ENCODE peak calls at places on chromosomes 11 and 22, in six cellular contexts. P, D, S, H, K and A are unnamed samples.

GRCh38 chr11:12599408-12600143 is 74.6 kb upstream of the TEAD1 start:
- DNase-seq in P (no peak), D (peak; percentile 90), H (peak; percentile 71), S (no peak), K (peak; percentile 63), A (peak; percentile 66)

GRCh38 chr11:44597358-44598009 is 32.0 kb downstream of the CD82 start:
- DNase-seq in H (no peak), S (no peak), P (no peak), K (no peak), D (no peak), A (no peak)

GRCh38 chr11:117315285-117316196 is 515 bp downstream of the BACE1 start:
- DNase-seq in S (no peak), H (no peak), D (peak; percentile 61), K (no peak), P (no peak), A (no peak)

GRCh38 chr22:49540084-49540483 is 287.6 kb downstream of the BRD1 start:
- DNase-seq in S (no peak), K (no peak), H (no peak), D (peak; percentile 17), P (no peak), A (peak; percentile 34)

GRCh38 chr11:105219269-105219668 is 79.7 kb upstream of the CARD18 start:
- DNase-seq in H (no peak), S (no peak), P (no peak), D (no peak), K (no peak), A (no peak)

GRCh38 chr11:94128171-94128745 is 383 bp upstream of the PANX1 start:
- DNase-seq in K (peak; percentile 38), S (peak; percentile 58), D (peak; percentile 67), P (no peak), H (no peak), A (no peak)

GRCh38 chr11:34405079-34405858 is 33.5 kb upstream of the CAT start:
- DNase-seq in P (no peak), K (no peak), H (no peak), D (no peak), S (no peak), A (no peak)

GRCh38 chr11:30488304-30488998 is 97.7 kb downstream of the MPPED2 start:
- DNase-seq in K (peak; percentile 53), D (no peak), S (no peak), H (no peak), P (no peak), A (no peak)

GRCh38 chr11:130904380-130904779 is 11.9 kb downstream of the SNX19 start:
- DNase-seq in P (no peak), D (no peak), S (no peak), H (peak; percentile 16), K (no peak), A (no peak)

GRCh38 chr11:107457205-107457557 is 444 bp downstream of the CWF19L2 start:
- DNase-seq in K (no peak), H (peak; percentile 54), S (no peak), D (no peak), P (peak; percentile 12), A (no peak)

GRCh38 chr11:77141034-77141433 is 13.0 kb downstream of the MYO7A start:
- DNase-seq in S (no peak), P (no peak), H (no peak), D (no peak), K (no peak), A (no peak)

GRCh38 chr11:3000032-3000961 is 8.2 kb upstream of the NAP1L4 start:
- DNase-seq in P (no peak), H (peak; percentile 74), S (no peak), D (peak; percentile 90), K (peak; percentile 95), A (peak; percentile 78)

GRCh38 chr22:27810566-27810965 is 9.0 kb upstream of the MN1 start:
- DNase-seq in S (peak; percentile 81), K (peak; percentile 73), P (no peak), H (peak; percentile 42), D (no peak), A (peak; percentile 93)

GRCh38 chr11:73184953-73185671 is 33.0 kb upstream of the P2RY2 start:
- DNase-seq in K (peak; percentile 75), S (no peak), D (peak; percentile 83), H (peak; percentile 68), P (peak; percentile 56), A (peak; percentile 88)

GRCh38 chr22:41480397-41480735 is 11.4 kb downstream of the ACO2 start:
- DNase-seq in P (no peak), H (no peak), D (no peak), K (no peak), S (no peak), A (no peak)

GRCh38 chr11:19689281-19689975 is 23.2 kb upstream of the NAV2 start:
- DNase-seq in D (no peak), P (no peak), K (no peak), H (no peak), S (no peak), A (no peak)

GRCh38 chr22:19361501-19362103 is 69.9 kb downstream of the HIRA start:
- DNase-seq in D (no peak), S (no peak), K (no peak), P (no peak), H (no peak), A (no peak)

GRCh38 chr11:119258180-119258579 is 52.0 kb downstream of the CBL start:
- DNase-seq in D (no peak), K (no peak), S (no peak), H (no peak), P (no peak), A (no peak)

GRCh38 chr22:25835348-25835747 is 93.4 kb downstream of the MYO18B start:
- DNase-seq in S (no peak), H (no peak), P (no peak), D (no peak), K (no peak), A (no peak)

GRCh38 chr11:68099057-68099456 is 22.1 kb downstream of the CHKA start:
- DNase-seq in S (no peak), D (no peak), K (no peak), P (no peak), H (no peak), A (no peak)

GRCh38 chr11:61266602-61267001 is 25.6 kb downstream of the PGA5 start:
- DNase-seq in D (no peak), K (no peak), P (no peak), S (no peak), H (no peak), A (no peak)

GRCh38 chr11:122923302-122923701 is 40.7 kb downstream of the JHY start:
- DNase-seq in K (no peak), P (no peak), S (no peak), H (no peak), D (no peak), A (no peak)

GRCh38 chr11:12042215-12042676 is 33.8 kb upstream of the DKK3 start:
- DNase-seq in P (no peak), K (no peak), S (no peak), D (no peak), H (no peak), A (no peak)

DNA sequence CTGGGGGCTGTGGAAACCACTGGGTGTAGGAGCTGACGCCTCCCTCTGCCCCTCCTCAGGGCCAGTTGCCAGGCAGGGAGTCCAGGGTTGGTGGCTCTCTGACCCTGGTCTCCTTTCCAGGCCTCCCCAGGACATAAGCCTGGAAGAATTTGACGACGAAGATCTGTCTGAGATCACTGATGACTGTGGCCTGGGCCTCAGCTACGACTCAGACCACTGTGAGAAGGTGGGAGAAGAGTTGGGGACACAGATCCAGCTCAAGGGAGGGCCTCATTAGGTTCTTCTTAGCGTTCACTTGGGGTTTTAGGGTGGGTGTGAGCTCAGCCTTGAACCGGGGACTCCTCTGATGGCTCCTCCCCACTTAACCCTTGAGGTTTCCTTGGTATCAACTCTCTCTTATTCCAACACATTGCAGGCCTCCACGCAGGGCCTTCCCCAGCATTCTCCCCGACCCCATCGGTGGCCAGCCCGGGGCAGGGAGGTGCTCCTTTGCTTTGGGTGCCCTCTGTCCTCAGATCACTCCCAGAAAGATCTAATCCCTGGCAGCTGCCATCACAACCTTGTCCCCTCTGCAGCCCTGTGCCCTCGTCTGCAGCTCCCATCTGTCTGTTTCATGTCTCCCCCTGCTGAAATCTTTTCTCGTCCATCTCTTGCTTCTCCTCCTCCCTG is 1.2 kb downstream of the MAPK8IP2 start:
- DNase-seq in K (no peak), P (no peak), S (no peak), H (no peak), D (no peak), A (no peak)
- H3K27me3 ChIP-seq in K (peaks cover 37% of the 10 kb centered on the region), P (no peaks in the 10 kb centered on the region), S (peaks cover 3% of the 10 kb centered on the region), H (peaks cover 82% of the 10 kb centered on the region), D (no peaks in the 10 kb centered on the region), A (no peaks in the 10 kb centered on the region)

GRCh38 chr11:1138053-1138452 is 19.7 kb upstream of the MUC5AC start:
- DNase-seq in K (no peak), S (no peak), P (no peak), H (no peak), D (no peak), A (no peak)

GRCh38 chr11:1134848-1135445 is 22.8 kb upstream of the MUC5AC start:
- DNase-seq in H (no peak), P (no peak), S (no peak), D (no peak), K (no peak), A (no peak)

GRCh38 chr11:1140642-1141490 is 16.9 kb upstream of the MUC5AC start:
- DNase-seq in D (peak; percentile 21), P (no peak), K (no peak), S (no peak), H (no peak), A (no peak)

DNA sequence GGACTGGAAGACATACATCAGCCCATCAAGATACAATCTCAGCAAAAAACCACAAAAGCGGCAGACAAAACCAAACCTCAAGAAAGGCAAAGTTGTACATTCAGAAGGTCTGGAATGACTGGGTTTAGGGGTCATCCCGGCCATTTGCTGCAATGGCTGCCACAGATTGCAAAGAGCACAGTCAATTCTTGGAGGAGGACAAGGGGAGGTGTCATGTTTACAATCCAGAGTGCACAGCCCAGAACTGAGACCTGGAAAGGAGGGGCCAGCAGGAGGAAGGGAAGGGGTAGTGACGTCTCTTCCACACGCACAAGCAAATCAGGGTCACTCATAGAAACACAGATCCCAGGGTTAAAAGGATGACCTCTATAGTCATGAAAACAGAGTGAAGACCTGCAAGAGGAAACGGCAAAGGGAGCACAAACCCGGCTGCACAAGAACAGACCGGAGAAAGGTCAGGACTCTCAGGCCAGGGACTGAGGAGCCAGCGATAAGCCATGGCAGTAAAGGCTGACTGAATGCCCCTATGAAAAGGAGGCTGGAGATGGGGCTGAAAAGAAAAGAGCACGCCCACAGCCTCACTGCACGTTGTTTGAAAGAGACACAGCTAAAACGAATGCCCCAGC is 18.2 kb upstream of the MUC5AC start:
- DNase-seq in D (no peak), P (no peak), S (no peak), H (no peak), K (no peak), A (no peak)
- H3K9me3 ChIP-seq in D (no peaks in the 10 kb centered on the region), P (peaks cover 14% of the 10 kb centered on the region), S (no peaks in the 10 kb centered on the region), H (peaks cover 11% of the 10 kb centered on the region), K (peaks cover 21% of the 10 kb centered on the region), A (peaks cover 6% of the 10 kb centered on the region)

GRCh38 chr22:22773427-22773826 is 114.2 kb upstream of the IGLL5 start:
- DNase-seq in S (no peak), D (no peak), P (no peak), H (no peak), K (no peak), A (no peak)
- H3K36me3 ChIP-seq in S (no peaks in the 10 kb centered on the region), D (no peaks in the 10 kb centered on the region), P (no peaks in the 10 kb centered on the region), H (no peaks in the 10 kb centered on the region), K (no peaks in the 10 kb centered on the region), A (no peaks in the 10 kb centered on the region)

DNA sequence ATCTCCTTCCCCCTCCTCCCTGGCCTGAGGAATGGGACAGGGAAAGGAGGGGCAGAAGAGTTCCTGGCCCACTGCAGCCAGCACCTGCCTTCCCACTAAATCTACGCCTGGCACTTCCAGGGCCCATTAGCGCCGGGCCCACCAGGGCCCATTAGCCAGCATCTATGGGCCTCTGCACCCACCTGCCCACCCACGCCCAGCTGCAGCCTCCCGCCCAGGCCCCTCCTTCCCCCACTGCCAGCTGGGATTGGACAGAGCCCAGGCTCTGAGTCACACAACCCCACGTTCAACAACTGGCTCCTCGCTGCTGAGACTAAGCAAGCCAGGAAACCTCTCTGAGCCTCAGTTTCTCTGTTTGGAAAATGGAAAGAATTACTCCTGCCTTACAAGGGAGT is 48.7 kb downstream of the CYTH4 start:
- DNase-seq in D (no peak), H (no peak), K (no peak), P (no peak), S (no peak), A (no peak)
- H3K27me3 ChIP-seq in D (no peaks in the 10 kb centered on the region), H (peaks cover 41% of the 10 kb centered on the region), K (peaks cover 60% of the 10 kb centered on the region), P (no peaks in the 10 kb centered on the region), S (peaks cover 44% of the 10 kb centered on the region), A (no peaks in the 10 kb centered on the region)